ENCODE peak calls at places on chromosomes 12 and 14, in eight cellular contexts. B, H, G, N, J, S, E and X are unnamed samples.

GRCh38 chr12:121181181-121181580 is 28.7 kb upstream of the P2RX4 start:
- DNase-seq in B (no peak), H (peak; percentile 51), G (no peak), N (no peak), J (no peak), S (no peak), E (peak; percentile 75), X (no peak)

GRCh38 chr12:52364061-52364460 is 3.2 kb downstream of the KRT85 start:
- DNase-seq in B (no peak), H (no peak), G (no peak), N (no peak), J (no peak), S (no peak), E (no peak), X (no peak)

GRCh38 chr12:44286336-44286735 is 450.5 kb downstream of the TMEM117 start:
- DNase-seq in B (no peak), H (peak; percentile 6), G (no peak), N (no peak), J (no peak), S (no peak), E (peak; percentile 35), X (no peak)

GRCh38 chr14:72607386-72608125 is 286.3 kb downstream of the DPF3 start:
- DNase-seq in B (no peak), H (peak; percentile 64), G (peak; percentile 87), N (no peak), J (no peak), S (no peak), E (peak; percentile 45), X (no peak)

GRCh38 chr12:90854136-90854689 is 100.8 kb downstream of the CCER1 start:
- DNase-seq in B (no peak), H (peak; percentile 82), G (no peak), N (no peak), J (no peak), S (no peak), E (peak; percentile 63), X (peak; percentile 37)

GRCh38 chr12:115597157-115597712 is 680.3 kb downstream of the MED13L start:
- DNase-seq in B (no peak), H (no peak), G (no peak), N (no peak), J (no peak), S (no peak), E (peak; percentile 35), X (peak; percentile 6)

GRCh38 chr12:46266869-46267617 is 1.8 kb downstream of the SLC38A1 start:
- DNase-seq in B (peak; percentile 76), H (peak; percentile 78), G (peak; percentile 93), N (peak; percentile 79), J (peak; percentile 89), S (peak; percentile 70), E (peak; percentile 64), X (peak; percentile 55)

GRCh38 chr12:68565391-68565903 is 45.3 kb upstream of the RAP1B start:
- DNase-seq in B (no peak), H (peak; percentile 90), G (no peak), N (no peak), J (no peak), S (no peak), E (peak; percentile 88), X (no peak)

GRCh38 chr12:6135071-6135470 is 10.6 kb upstream of the VWF start:
- DNase-seq in B (no peak), H (no peak), G (no peak), N (no peak), J (no peak), S (no peak), E (peak; percentile 44), X (no peak)

GRCh38 chr14:85112762-85113161 is 417.2 kb upstream of the FLRT2 start:
- DNase-seq in B (no peak), H (no peak), G (no peak), N (no peak), J (no peak), S (no peak), E (no peak), X (no peak)

GRCh38 chr14:100532154-100532915 is 54.9 kb downstream of the BEGAIN start:
- DNase-seq in B (peak; percentile 15), H (no peak), G (peak; percentile 84), N (peak; percentile 72), J (peak; percentile 21), S (peak; percentile 10), E (peak; percentile 13), X (no peak)

GRCh38 chr14:103382375-103382774 is 2.8 kb upstream of the MARK3 start:
- DNase-seq in B (no peak), H (peak; percentile 59), G (no peak), N (no peak), J (no peak), S (no peak), E (peak; percentile 71), X (no peak)

DNA sequence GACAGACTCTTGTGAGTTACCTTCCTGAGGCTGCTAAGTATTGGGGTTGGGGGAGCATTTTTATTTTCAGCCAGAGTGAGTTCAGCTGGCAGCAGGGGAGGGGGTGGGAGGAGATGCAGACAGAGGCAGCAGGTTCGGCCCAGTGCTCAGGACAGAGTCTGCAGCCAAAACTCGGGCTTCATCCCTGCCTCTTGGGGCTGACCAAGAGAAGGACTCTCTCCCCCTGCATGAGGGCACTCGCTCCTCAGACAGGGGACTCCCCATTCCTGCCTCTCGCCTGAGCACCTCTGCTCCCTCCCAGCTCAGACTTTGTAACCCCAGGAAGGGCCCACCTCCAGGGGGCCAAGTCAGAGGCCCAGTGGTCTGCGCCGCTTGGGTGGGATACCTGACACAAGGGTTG is 1.1 kb upstream of the AKT1 start:
- DNase-seq in B (no peak), H (no peak), G (no peak), N (no peak), J (no peak), S (no peak), E (no peak), X (no peak)
- H3K4me3 ChIP-seq in B (no peak overlapping the region), H (no peak overlapping the region), G (no peak overlapping the region), N (no peak overlapping the region), J (no peak overlapping the region), S (no peak overlapping the region), E (no peak overlapping the region), X (no peak overlapping the region)

GRCh38 chr12:25155031-25155576 is 39.9 kb downstream of the DNAI7 start:
- DNase-seq in B (no peak), H (peak; percentile 84), G (no peak), N (no peak), J (no peak), S (no peak), E (peak; percentile 87), X (peak; percentile 35)
- H3K4me3 ChIP-seq in B (no peak overlapping the region), H (no peak overlapping the region), G (no peak overlapping the region), N (no peak overlapping the region), J (no peak overlapping the region), S (no peak overlapping the region), E (no peak overlapping the region), X (no peak overlapping the region)

GRCh38 chr12:77685112-77685511 is 145.6 kb upstream of the NAV3 start:
- DNase-seq in B (no peak), H (peak; percentile 91), G (no peak), N (peak; percentile 72), J (no peak), S (peak; percentile 58), E (peak; percentile 80), X (peak; percentile 52)
- H3K4me3 ChIP-seq in B (no peak overlapping the region), H (peak overlapping the region; percentile 71), G (no peak overlapping the region), N (peak overlapping the region; percentile 26), J (peak overlapping the region; percentile 4), S (no peak overlapping the region), E (no peak overlapping the region), X (no peak overlapping the region)

GRCh38 chr12:32804301-32804700 is 48.6 kb upstream of the YARS2 start:
- DNase-seq in B (no peak), H (no peak), G (no peak), N (no peak), J (no peak), S (no peak), E (no peak), X (no peak)

DNA sequence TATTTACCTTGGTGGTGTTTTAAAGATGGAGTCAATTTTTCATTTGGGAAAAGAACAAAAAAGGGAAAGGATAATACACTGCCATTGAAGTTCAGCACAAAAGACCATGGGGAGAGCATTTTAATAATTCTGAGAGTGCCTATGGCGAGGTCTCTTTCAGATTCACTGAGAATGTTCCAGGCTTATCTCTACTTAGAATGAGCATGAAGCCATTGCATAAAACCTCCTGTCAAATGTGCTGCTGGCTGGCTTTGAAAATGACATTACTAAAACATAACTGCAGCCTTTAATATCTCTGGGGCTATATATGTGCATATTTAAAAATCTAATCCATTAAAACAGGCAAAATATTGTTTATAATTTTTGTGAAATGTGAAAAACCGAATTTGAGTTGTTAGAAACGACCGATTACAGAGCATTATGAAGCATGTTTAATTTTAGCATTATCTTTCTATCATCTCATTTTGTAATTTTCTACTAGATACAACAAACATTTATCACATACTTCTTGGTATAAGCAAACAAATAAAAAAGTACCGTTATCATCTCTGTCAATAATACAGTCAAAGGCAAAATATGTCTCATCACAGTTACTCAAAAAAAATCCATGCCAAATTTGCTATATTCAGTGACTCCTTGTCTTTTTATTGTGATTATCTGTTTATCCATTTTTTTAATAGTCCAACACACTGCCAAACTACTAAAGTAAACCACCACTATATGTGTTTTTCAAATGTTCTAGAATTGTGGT is 45.7 kb upstream of the YARS2 start:
- DNase-seq in B (no peak), H (no peak), G (no peak), N (no peak), J (no peak), S (no peak), E (no peak), X (no peak)
- H3K4me3 ChIP-seq in B (no peak overlapping the region), H (no peak overlapping the region), G (no peak overlapping the region), N (no peak overlapping the region), J (no peak overlapping the region), S (no peak overlapping the region), E (no peak overlapping the region), X (no peak overlapping the region)

GRCh38 chr14:61372842-61373555 is 51.6 kb downstream of the PRKCH start:
- DNase-seq in B (no peak), H (no peak), G (peak; percentile 17), N (no peak), J (no peak), S (no peak), E (no peak), X (no peak)
- H3K4me3 ChIP-seq in B (no peak overlapping the region), H (no peak overlapping the region), G (no peak overlapping the region), N (no peak overlapping the region), J (no peak overlapping the region), S (no peak overlapping the region), E (no peak overlapping the region), X (no peak overlapping the region)

GRCh38 chr14:75430106-75430505 is 2.3 kb downstream of the JDP2 start:
- DNase-seq in B (peak; percentile 60), H (peak; percentile 82), G (no peak), N (peak; percentile 77), J (no peak), S (no peak), E (peak; percentile 59), X (no peak)
- H3K4me3 ChIP-seq in B (peak overlapping the region; percentile 69), H (peak overlapping the region; percentile 85), G (peak overlapping the region; percentile 79), N (peak overlapping the region; percentile 89), J (peak overlapping the region; percentile 73), S (peak overlapping the region; percentile 77), E (peak overlapping the region; percentile 58), X (no peak overlapping the region)

GRCh38 chr12:9240776-9241175 is 32.6 kb upstream of the PZP start:
- DNase-seq in B (no peak), H (no peak), G (no peak), N (no peak), J (no peak), S (no peak), E (no peak), X (no peak)
- H3K4me3 ChIP-seq in B (peak overlapping the region; percentile 53), H (peak overlapping the region; percentile 76), G (peak overlapping the region; percentile 47), N (peak overlapping the region; percentile 61), J (peak overlapping the region; percentile 45), S (peak overlapping the region; percentile 35), E (no peak overlapping the region), X (no peak overlapping the region)

GRCh38 chr12:10212623-10213131 is at the start of gene GABARAPL1:
- DNase-seq in B (peak; percentile 85), H (peak; percentile 91), G (peak; percentile 97), N (peak; percentile 93), J (peak; percentile 93), S (peak; percentile 87), E (peak; percentile 82), X (peak; percentile 42)
- H3K4me3 ChIP-seq in B (peak within 1 kb of the TSS; percentile 81), H (peak within 1 kb of the TSS; percentile 99), G (peak within 1 kb of the TSS; percentile 79), N (peak within 1 kb of the TSS; percentile 84), J (peak within 1 kb of the TSS; percentile 65), S (peak within 1 kb of the TSS; percentile 55), E (peak within 1 kb of the TSS; percentile 89), X (peak within 1 kb of the TSS; percentile 68)